ENCODE peak calls at places on chromosomes 6 and 20, in seven cellular contexts. O is RPMI8226, V is RWPE1, E is GM03348, U is left lobe of liver, M is immature natural killer cell, D is MG63. K is an unnamed sample.
A peak's percentile ranks its signal among the peaks of the same experiment; 100 is the strongest.

GRCh38 chr6:149852180-149852579 is 12.0 kb downstream of the LRP11 start:
- DNase-seq in O (peak; percentile 29), V (no peak), E (no peak), U (no peak), M (no peak), D (peak; percentile 81), K (no peak)

GRCh38 chr6:17045581-17046322 is 56.1 kb upstream of the STMND1 start:
- DNase-seq in O (peak; percentile 11), V (no peak), E (peak; percentile 70), U (no peak), M (no peak), D (peak; percentile 39), K (no peak)

GRCh38 chr20:20711413-20711812 is 1.0 kb downstream of the RALGAPA2 start:
- DNase-seq in O (peak; percentile 18), V (no peak), E (no peak), U (no peak), M (peak; percentile 43), D (no peak), K (peak; percentile 56)

GRCh38 chr6:158912591-158912990 is 87.4 kb downstream of the RSPH3 start:
- DNase-seq in O (no peak), V (no peak), E (no peak), U (no peak), M (no peak), D (no peak), K (no peak)

GRCh38 chr6:19663479-19663878 is 173.7 kb upstream of the ID4 start:
- DNase-seq in O (no peak), V (no peak), E (no peak), U (no peak), M (no peak), D (no peak), K (no peak)

GRCh38 chr6:120869397-120869796 is 464.9 kb downstream of the TBC1D32 start:
- DNase-seq in O (no peak), V (no peak), E (no peak), U (no peak), M (no peak), D (no peak), K (no peak)

GRCh38 chr20:49850463-49851233 is 38.0 kb downstream of the SLC9A8 start:
- DNase-seq in O (no peak), V (no peak), E (no peak), U (no peak), M (no peak), D (no peak), K (no peak)

GRCh38 chr6:40803897-40804702 is 216.9 kb upstream of the LRFN2 start:
- DNase-seq in O (no peak), V (no peak), E (no peak), U (no peak), M (no peak), D (no peak), K (no peak)

GRCh38 chr20:7610681-7611080 is 329.6 kb downstream of the HAO1 start:
- DNase-seq in O (no peak), V (no peak), E (no peak), U (no peak), M (no peak), D (no peak), K (no peak)

GRCh38 chr6:41531591-41532582 is 14.3 kb upstream of the FOXP4 start:
- DNase-seq in O (no peak), V (no peak), E (peak; percentile 85), U (no peak), M (peak; percentile 81), D (peak; percentile 24), K (peak; percentile 47)

GRCh38 chr20:1296117-1296610 is 30.1 kb downstream of the SNPH start:
- DNase-seq in O (no peak), V (no peak), E (no peak), U (no peak), M (no peak), D (no peak), K (no peak)

GRCh38 chr6:88266126-88266525 is 100.0 kb upstream of the CNR1 start:
- DNase-seq in O (no peak), V (no peak), E (no peak), U (no peak), M (no peak), D (no peak), K (no peak)

GRCh38 chr6:64238071-64238470 is 602.5 kb downstream of the PHF3 start:
- DNase-seq in O (no peak), V (no peak), E (no peak), U (no peak), M (no peak), D (no peak), K (no peak)

GRCh38 chr20:41072099-41072798 is 43.6 kb downstream of the TOP1 start:
- DNase-seq in O (no peak), V (peak; percentile 92), E (peak; percentile 75), U (no peak), M (no peak), D (peak; percentile 92), K (no peak)

GRCh38 chr6:31525553-31525931 is 3.2 kb upstream of the MCCD1 start:
- DNase-seq in O (no peak), V (no peak), E (no peak), U (no peak), M (no peak), D (no peak), K (no peak)

GRCh38 chr6:45432944-45433343 is 55.2 kb upstream of the SUPT3H start:
- DNase-seq in O (no peak), V (no peak), E (no peak), U (no peak), M (no peak), D (no peak), K (no peak)

GRCh38 chr20:61850457-61850856 is 215.2 kb downstream of the TAF4 start:
- DNase-seq in O (no peak), V (no peak), E (peak; percentile 51), U (no peak), M (no peak), D (no peak), K (no peak)

GRCh38 chr6:105917038-105917695 is 169.0 kb upstream of the PRDM1 start:
- DNase-seq in O (no peak), V (no peak), E (no peak), U (no peak), M (no peak), D (no peak), K (no peak)

GRCh38 chr6:45607818-45608217 is 230.1 kb upstream of the SUPT3H start:
- DNase-seq in O (no peak), V (no peak), E (no peak), U (no peak), M (no peak), D (no peak), K (no peak)

GRCh38 chr6:110255356-110255755 is 75.1 kb downstream of the CDC40 start:
- DNase-seq in O (peak; percentile 9), V (peak; percentile 31), E (peak; percentile 55), U (no peak), M (no peak), D (peak; percentile 13), K (no peak)

GRCh38 chr6:116847234-116847633 is 18.4 kb upstream of the GPRC6A start:
- DNase-seq in O (peak; percentile 5), V (peak; percentile 20), E (peak; percentile 37), U (no peak), M (no peak), D (no peak), K (no peak)

GRCh38 chr6:131685266-131685780 is 15.9 kb downstream of the OR2A4 start:
- DNase-seq in O (no peak), V (no peak), E (no peak), U (no peak), M (peak; percentile 3), D (no peak), K (no peak)

GRCh38 chr20:47464380-47465101 is 37.1 kb upstream of the NCOA3 start:
- DNase-seq in O (no peak), V (peak; percentile 99), E (peak; percentile 86), U (peak; percentile 82), M (no peak), D (peak; percentile 76), K (no peak)

GRCh38 chr6:31689249-31690110 is 8.6 kb upstream of the LY6G5C start:
- DNase-seq in O (no peak), V (no peak), E (peak; percentile 21), U (no peak), M (no peak), D (no peak), K (no peak)

GRCh38 chr6:153553627-153554026 is 422.5 kb upstream of the RGS17 start:
- DNase-seq in O (peak; percentile 3), V (no peak), E (no peak), U (no peak), M (no peak), D (peak; percentile 1), K (no peak)

GRCh38 chr20:8807480-8808179 is 261.3 kb upstream of the PLCB4 start:
- DNase-seq in O (no peak), V (no peak), E (no peak), U (no peak), M (no peak), D (no peak), K (no peak)

GRCh38 chr6:137005073-137005472 is 39.7 kb downstream of the IL20RA start:
- DNase-seq in O (no peak), V (no peak), E (no peak), U (no peak), M (no peak), D (no peak), K (no peak)

GRCh38 chr6:30311669-30312068 is 15.1 kb upstream of the TRIM39 start:
- DNase-seq in O (no peak), V (no peak), E (no peak), U (no peak), M (no peak), D (no peak), K (no peak)

GRCh38 chr20:1266167-1266973 is at the start of gene SNPH:
- DNase-seq in O (peak; percentile 54), V (peak; percentile 75), E (peak; percentile 96), U (no peak), M (peak; percentile 60), D (peak; percentile 76), K (peak; percentile 79)

GRCh38 chr6:5584072-5584471 is 322.8 kb downstream of the FARS2 start:
- DNase-seq in O (no peak), V (no peak), E (peak; percentile 60), U (no peak), M (no peak), D (no peak), K (no peak)

GRCh38 chr6:15996030-15996429 is 132.9 kb upstream of the MYLIP start:
- DNase-seq in O (no peak), V (no peak), E (no peak), U (no peak), M (no peak), D (no peak), K (no peak)

GRCh38 chr20:11429168-11429567 is 488.5 kb upstream of the BTBD3 start:
- DNase-seq in O (no peak), V (no peak), E (no peak), U (no peak), M (no peak), D (no peak), K (no peak)

GRCh38 chr6:134065706-134066105 is 13.3 kb upstream of the SLC2A12 start:
- DNase-seq in O (peak; percentile 32), V (no peak), E (no peak), U (no peak), M (no peak), D (peak; percentile 5), K (no peak)

GRCh38 chr6:137217801-137218472 is 1.2 kb downstream of the IFNGR1 start:
- DNase-seq in O (peak; percentile 44), V (no peak), E (peak; percentile 33), U (peak; percentile 68), M (no peak), D (peak; percentile 71), K (no peak)

GRCh38 chr6:141521440-141521839 is 611.3 kb upstream of the GJE1 start:
- DNase-seq in O (no peak), V (no peak), E (no peak), U (no peak), M (no peak), D (no peak), K (no peak)

GRCh38 chr6:42359021-42359420 is 92.7 kb downstream of the TRERF1 start:
- DNase-seq in O (no peak), V (no peak), E (no peak), U (no peak), M (no peak), D (no peak), K (no peak)

GRCh38 chr20:18224968-18225568 is 63.3 kb upstream of the ZNF133 start:
- DNase-seq in O (peak; percentile 12), V (peak; percentile 71), E (peak; percentile 67), U (no peak), M (no peak), D (peak; percentile 69), K (no peak)